ENCODE peak calls at places on chromosomes 16 and 17, in six cellular contexts. X is Caco-2, E is fibroblast of pulmonary artery, I is H7, Z is epithelial cell of esophagus, O is cardiac fibroblast. K is an unnamed sample.

GRCh38 chr17:42372142-42372541 is 16.1 kb downstream of the STAT3 start:
- DNase-seq in X (no peak), E (no peak), I (no peak), Z (no peak), O (no peak), K (no peak)

GRCh38 chr17:44911133-44912001 is 3.9 kb downstream of the GFAP start:
- DNase-seq in X (peak), E (peak), I (peak), Z (peak), O (peak), K (peak)

GRCh38 chr16:85935391-85935956 is 36.5 kb downstream of the IRF8 start:
- DNase-seq in X (no peak), E (no peak), I (no peak), Z (no peak), O (no peak), K (no peak)

GRCh38 chr17:8103549-8103948 is 14.8 kb downstream of the ALOXE3 start:
- DNase-seq in X (no peak), E (peak), I (no peak), Z (peak), O (no peak), K (no peak)

GRCh38 chr16:55324491-55325447 is 766 bp downstream of the IRX6 start:
- DNase-seq in X (no peak), E (no peak), I (peak), Z (no peak), O (no peak), K (peak)

GRCh38 chr17:35700157-35700556 is 31.3 kb upstream of the RASL10B start:
- DNase-seq in X (no peak), E (peak), I (no peak), Z (no peak), O (no peak), K (no peak)

GRCh38 chr16:23351360-23351759 is 49.3 kb downstream of the SCNN1B start:
- DNase-seq in X (no peak), E (no peak), I (no peak), Z (no peak), O (no peak), K (peak)

GRCh38 chr17:49696233-49696761 is 11.5 kb downstream of the SLC35B1 start:
- DNase-seq in X (no peak), E (no peak), I (no peak), Z (no peak), O (no peak), K (no peak)

GRCh38 chr16:85107532-85107931 is 4.7 kb downstream of the CIBAR2 start:
- DNase-seq in X (no peak), E (no peak), I (no peak), Z (no peak), O (no peak), K (no peak)

GRCh38 chr17:49880291-49881053 is 32.6 kb upstream of the TAC4 start:
- DNase-seq in X (peak), E (peak), I (peak), Z (peak), O (peak), K (peak)

GRCh38 chr17:5097101-5097834 is 14.4 kb downstream of the ZNF232 start:
- DNase-seq in X (no peak), E (no peak), I (peak), Z (no peak), O (no peak), K (peak)

GRCh38 chr17:17890773-17891759 is 54.3 kb upstream of the SREBF1 start:
- DNase-seq in X (peak), E (peak), I (peak), Z (peak), O (peak), K (peak)

GRCh38 chr16:12228607-12229499 is 252.3 kb downstream of the SNX29 start:
- DNase-seq in X (peak), E (peak), I (peak), Z (peak), O (peak), K (no peak)

GRCh38 chr17:82297804-82298537 is 19.4 kb downstream of the CD7 start:
- DNase-seq in X (no peak), E (peak), I (peak), Z (peak), O (peak), K (peak)

GRCh38 chr17:13864551-13864950 is 204.8 kb upstream of the COX10 start:
- DNase-seq in X (no peak), E (peak), I (no peak), Z (no peak), O (peak), K (no peak)

GRCh38 chr16:17270683-17271109 is 200.1 kb downstream of the XYLT1 start:
- DNase-seq in X (no peak), E (no peak), I (no peak), Z (no peak), O (no peak), K (no peak)

GRCh38 chr17:62592305-62593099 is 35.0 kb upstream of the MRC2 start:
- DNase-seq in X (no peak), E (peak), I (no peak), Z (peak), O (no peak), K (no peak)

GRCh38 chr17:81556175-81556691 is 4.1 kb upstream of the FAAP100 start:
- DNase-seq in X (peak), E (peak), I (no peak), Z (no peak), O (no peak), K (peak)

GRCh38 chr17:58094118-58094517 is 10.9 kb downstream of the DYNLL2 start:
- DNase-seq in X (no peak), E (no peak), I (no peak), Z (no peak), O (no peak), K (no peak)

GRCh38 chr16:68732741-68733399 is 4.2 kb upstream of the CDH1 start:
- DNase-seq in X (no peak), E (no peak), I (peak), Z (no peak), O (no peak), K (no peak)

GRCh38 chr17:51481370-51481769 is 221.0 kb downstream of the UTP18 start:
- DNase-seq in X (no peak), E (no peak), I (no peak), Z (no peak), O (no peak), K (no peak)

DNA sequence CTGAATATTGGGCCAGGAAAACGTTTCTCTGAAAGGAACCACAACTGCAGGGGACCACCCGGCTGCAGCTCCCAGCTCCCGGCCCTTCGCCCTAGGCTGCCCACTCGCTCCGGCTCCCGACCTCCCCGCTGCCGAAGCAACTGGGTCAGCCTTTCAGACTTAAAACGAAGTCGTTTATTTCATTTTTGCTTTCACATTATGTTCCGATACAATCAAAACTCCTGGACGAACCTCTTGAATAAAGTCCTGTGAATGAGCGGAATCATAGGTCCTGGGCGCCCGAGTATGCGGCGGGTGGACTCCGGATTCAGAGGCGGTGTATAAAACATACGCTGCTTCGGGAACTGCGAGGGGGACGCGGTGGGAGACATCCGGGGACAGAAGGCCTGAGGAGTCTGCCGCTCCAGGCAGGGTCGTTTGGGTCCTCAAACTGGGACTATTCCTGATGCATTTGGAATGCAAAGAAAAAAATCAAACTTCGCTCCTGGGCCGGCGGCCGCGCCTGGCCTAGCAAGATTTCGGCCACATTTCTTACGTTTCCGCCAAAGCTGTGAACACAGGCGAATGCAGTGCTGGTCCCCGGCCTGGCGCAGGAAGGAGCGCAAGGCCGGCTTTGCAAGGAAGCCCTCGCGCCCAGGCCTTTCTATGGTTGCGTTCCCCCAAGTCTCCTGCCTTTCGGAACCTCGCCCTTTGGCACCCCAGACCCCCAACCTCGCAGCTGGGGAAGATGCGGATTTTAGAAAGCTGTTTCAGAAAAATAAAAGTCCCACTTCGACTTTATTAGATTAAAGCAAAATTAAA is 3.7 kb downstream of the CBLN1 start:
- DNase-seq in X (no peak), E (no peak), I (peak), Z (no peak), O (no peak), K (no peak)
- H3K4me3 ChIP-seq in X (no peak), E (no peak), I (peak), Z (no peak), O (no peak), K (no peak)

GRCh38 chr17:37301288-37301687 is 74.5 kb upstream of the C17orf78 start:
- DNase-seq in X (no peak), E (peak), I (no peak), Z (peak), O (peak), K (no peak)
- H3K4me3 ChIP-seq in X (no peak), E (no peak), I (no peak), Z (no peak), O (no peak), K (no peak)

DNA sequence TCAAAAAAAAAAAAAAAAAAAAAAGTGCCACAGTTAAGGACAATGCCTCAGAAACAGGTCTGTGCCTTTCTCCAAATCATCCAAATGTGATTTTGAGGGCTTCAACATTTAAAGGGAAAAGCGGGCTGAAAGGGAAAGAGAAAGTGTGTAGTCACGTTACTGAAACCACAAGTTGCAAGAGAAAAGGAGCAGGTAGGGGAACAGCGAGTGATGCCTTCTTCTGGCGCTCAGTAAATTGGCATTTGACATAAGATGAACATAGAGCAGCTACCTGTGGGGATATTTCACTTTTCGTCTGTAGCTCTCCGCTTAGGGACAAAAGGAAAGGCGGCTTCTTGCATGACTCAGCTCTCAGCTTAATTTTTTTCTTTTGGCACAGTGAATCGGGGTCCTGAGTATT is 11.1 kb downstream of the CMTM2 start:
- DNase-seq in X (no peak), E (no peak), I (no peak), Z (no peak), O (no peak), K (no peak)
- H3K4me3 ChIP-seq in X (no peak), E (no peak), I (no peak), Z (no peak), O (no peak), K (no peak)

DNA sequence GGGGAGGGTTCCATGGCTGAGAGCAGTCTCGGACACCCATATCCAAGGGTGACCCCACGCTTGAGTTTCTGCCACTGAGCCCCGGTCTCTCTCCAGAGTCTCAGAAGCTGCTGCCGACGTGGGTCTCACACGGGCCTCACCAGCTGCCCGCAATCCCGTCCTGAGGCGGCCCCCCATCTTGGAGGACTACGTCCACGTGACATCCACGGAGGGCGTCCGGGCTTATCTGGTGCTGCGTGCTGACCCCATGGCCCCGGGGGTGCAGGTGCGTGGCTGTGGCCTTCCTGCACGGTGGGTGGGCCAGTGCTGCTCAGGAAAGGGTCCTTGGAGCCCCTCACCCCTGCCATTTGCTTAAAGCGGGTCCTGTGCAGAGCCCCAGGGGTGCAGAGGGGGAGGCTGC is 1.0 kb downstream of the CHTF18 start:
- DNase-seq in X (no peak), E (no peak), I (no peak), Z (no peak), O (no peak), K (no peak)
- H3K4me3 ChIP-seq in X (peak), E (peak), I (peak), Z (peak), O (no peak), K (no peak)

GRCh38 chr16:53781023-53781605 is 77.2 kb downstream of the FTO start:
- DNase-seq in X (no peak), E (no peak), I (no peak), Z (peak), O (no peak), K (no peak)

GRCh38 chr16:53787423-53787822 is 83.5 kb downstream of the FTO start:
- DNase-seq in X (no peak), E (no peak), I (no peak), Z (peak), O (no peak), K (no peak)

GRCh38 chr16:53784312-53784711 is 80.4 kb downstream of the FTO start:
- DNase-seq in X (no peak), E (no peak), I (no peak), Z (peak), O (no peak), K (no peak)

GRCh38 chr16:53782148-53782547 is 78.2 kb downstream of the FTO start:
- DNase-seq in X (no peak), E (no peak), I (no peak), Z (no peak), O (no peak), K (no peak)

GRCh38 chr16:53785044-53785443 is 81.1 kb downstream of the FTO start:
- DNase-seq in X (no peak), E (peak), I (no peak), Z (no peak), O (peak), K (no peak)
- H3K4me3 ChIP-seq in X (no peak), E (no peak), I (no peak), Z (no peak), O (no peak), K (no peak)

DNA sequence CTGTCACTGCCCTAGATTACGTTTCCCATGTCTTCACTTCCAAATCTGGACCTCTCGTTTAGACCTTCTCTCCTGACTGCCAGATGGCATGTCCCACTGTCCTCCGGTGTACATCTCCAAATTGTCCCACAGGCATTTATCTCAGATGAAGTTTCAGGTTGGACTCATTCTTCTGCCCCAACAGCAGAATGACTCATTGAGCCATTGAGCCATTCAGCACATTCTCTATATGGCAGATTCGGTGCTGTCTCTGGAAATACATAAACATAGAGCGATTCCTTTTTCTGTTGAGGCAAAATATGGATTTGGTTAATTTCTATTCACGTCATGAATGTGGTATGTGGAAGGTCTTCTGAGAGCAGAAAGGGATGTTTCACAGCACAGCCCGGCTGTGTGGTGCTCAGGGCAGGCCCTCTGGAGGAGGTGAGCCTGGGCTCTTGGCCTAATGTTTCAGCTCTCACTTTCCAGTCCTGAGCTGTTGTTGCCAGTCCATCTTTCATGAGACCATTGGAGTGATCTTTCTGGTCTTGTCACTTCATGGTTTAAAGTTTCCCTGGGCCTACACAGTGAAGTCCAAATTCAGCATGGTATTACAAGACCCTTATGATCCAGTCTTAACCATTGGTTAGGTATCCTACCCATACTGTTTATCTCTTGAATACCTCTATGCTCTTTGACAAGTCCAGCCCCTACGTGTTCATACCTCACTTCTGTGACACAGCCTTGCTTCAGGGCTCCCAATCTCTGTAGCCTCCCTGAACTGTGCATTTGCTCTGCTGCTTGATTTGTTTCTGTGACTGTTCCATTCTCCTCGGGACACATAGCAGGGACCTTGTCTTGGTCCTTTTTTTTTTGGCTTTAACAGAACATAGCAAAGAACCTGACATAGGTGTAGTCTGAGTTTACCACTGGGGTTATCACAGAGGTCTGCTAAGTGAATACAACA is 15.9 kb downstream of the HAPSTR1 start:
- DNase-seq in X (no peak), E (no peak), I (no peak), Z (peak), O (no peak), K (no peak)
- H3K4me3 ChIP-seq in X (no peak), E (no peak), I (no peak), Z (no peak), O (no peak), K (no peak)

GRCh38 chr16:82667437-82667836 is 40.7 kb downstream of the CDH13 start:
- DNase-seq in X (no peak), E (no peak), I (no peak), Z (no peak), O (no peak), K (no peak)

GRCh38 chr16:82664181-82664580 is 37.4 kb downstream of the CDH13 start:
- DNase-seq in X (no peak), E (no peak), I (no peak), Z (no peak), O (no peak), K (no peak)

GRCh38 chr16:82668094-82668493 is 41.3 kb downstream of the CDH13 start:
- DNase-seq in X (no peak), E (no peak), I (no peak), Z (no peak), O (no peak), K (no peak)

GRCh38 chr16:82660966-82661365 is 34.2 kb downstream of the CDH13 start:
- DNase-seq in X (no peak), E (no peak), I (no peak), Z (no peak), O (no peak), K (no peak)

GRCh38 chr16:82665025-82665424 is 38.3 kb downstream of the CDH13 start:
- DNase-seq in X (no peak), E (no peak), I (no peak), Z (no peak), O (no peak), K (no peak)
- H3K4me3 ChIP-seq in X (no peak), E (no peak), I (no peak), Z (no peak), O (no peak), K (no peak)